ENCODE peak calls at places on chromosomes 16 and 17, in nine cellular contexts. K is neural progenitor cell, E is OCI-LY7, Z is GM23248, L is MM.1S, W is GM23338, D is HCT116, F is PC-3, C is SK-N-SH. Q is an unnamed sample.

GRCh38 chr16:89013692-89014455 is 36.9 kb upstream of the CBFA2T3 start:
- DNase-seq in L (no peak), C (no peak), Z (no peak), E (no peak), D (no peak), F (no peak), W (no peak), K (no peak), Q (no peak)

GRCh38 chr16:7364054-7364407 is 31.4 kb downstream of the RBFOX1 start:
- DNase-seq in L (no peak), E (no peak), F (no peak), Z (no peak), W (no peak), D (no peak), K (no peak), C (peak), Q (peak)

GRCh38 chr16:1775006-1775845 is 2.3 kb upstream of the MRPS34 start:
- DNase-seq in K (no peak), W (no peak), C (no peak), L (no peak), F (no peak), D (no peak), E (no peak), Z (no peak), Q (no peak)

GRCh38 chr16:79947771-79948170 is 347.2 kb upstream of the MAF start:
- DNase-seq in L (peak), Z (no peak), E (no peak), W (no peak), D (no peak), K (no peak), C (no peak), F (no peak), Q (no peak)

GRCh38 chr16:1331712-1332617 is 1.5 kb upstream of the BAIAP3 start:
- DNase-seq in W (peak), L (peak), F (peak), C (peak), K (peak), E (peak), D (peak), Z (peak), Q (peak)

GRCh38 chr17:34413443-34414076 is 50.5 kb upstream of the CCL1 start:
- DNase-seq in D (no peak), E (no peak), K (no peak), W (no peak), C (no peak), L (no peak), F (no peak), Z (no peak), Q (no peak)

GRCh38 chr16:10376229-10376628 is 9.6 kb upstream of the ATF7IP2 start:
- DNase-seq in E (no peak), W (no peak), F (no peak), K (no peak), L (no peak), D (no peak), Z (no peak), C (no peak), Q (no peak)

GRCh38 chr17:2975469-2975958 is 87.9 kb downstream of the OR1D5 start:
- DNase-seq in F (peak), W (no peak), L (no peak), C (peak), K (no peak), D (peak), E (no peak), Z (no peak), Q (no peak)

GRCh38 chr17:20116683-20117309 is 107.6 kb downstream of the SPECC1 start:
- DNase-seq in Z (peak), W (peak), F (peak), L (peak), E (peak), D (peak), C (peak), K (peak), Q (peak)

GRCh38 chr16:4388275-4389021 is 16.8 kb downstream of the VASN start:
- DNase-seq in W (peak), D (no peak), E (no peak), Z (peak), F (no peak), C (no peak), L (no peak), K (no peak), Q (no peak)

GRCh38 chr17:43791589-43791988 is 11.4 kb downstream of the CFAP97D1 start:
- DNase-seq in W (peak), D (peak), Z (peak), E (peak), F (peak), K (peak), L (no peak), C (peak), Q (no peak)

GRCh38 chr16:68920349-68920748 is 77.0 kb downstream of the TANGO6 start:
- DNase-seq in Z (no peak), C (no peak), D (no peak), F (no peak), W (no peak), L (no peak), E (no peak), K (no peak), Q (no peak)

GRCh38 chr17:73293480-73293911 is 18.3 kb downstream of the CDC42EP4 start:
- DNase-seq in F (peak), E (no peak), L (no peak), K (no peak), D (peak), W (no peak), C (peak), Z (peak), Q (peak)

GRCh38 chr17:14559720-14560119 is 258.8 kb downstream of the HS3ST3B1 start:
- DNase-seq in C (no peak), F (no peak), K (no peak), W (no peak), Z (no peak), L (no peak), E (peak), D (no peak), Q (no peak)

GRCh38 chr16:16149710-16150116 is 73.6 kb downstream of the ABCC6 start:
- DNase-seq in F (no peak), L (no peak), E (no peak), D (no peak), Z (no peak), K (no peak), W (no peak), C (no peak), Q (no peak)

GRCh38 chr16:16148755-16149154 is 74.5 kb downstream of the ABCC6 start:
- DNase-seq in C (no peak), Z (no peak), W (no peak), K (no peak), F (no peak), E (no peak), L (no peak), D (no peak), Q (no peak)

GRCh38 chr16:16151315-16151714 is 72.0 kb downstream of the ABCC6 start:
- DNase-seq in C (no peak), E (no peak), F (peak), D (no peak), W (no peak), L (no peak), K (no peak), Z (peak), Q (no peak)

GRCh38 chr16:16150878-16151152 is 72.5 kb downstream of the ABCC6 start:
- DNase-seq in D (no peak), F (no peak), W (no peak), L (no peak), C (no peak), Z (no peak), K (no peak), E (no peak), Q (no peak)

DNA sequence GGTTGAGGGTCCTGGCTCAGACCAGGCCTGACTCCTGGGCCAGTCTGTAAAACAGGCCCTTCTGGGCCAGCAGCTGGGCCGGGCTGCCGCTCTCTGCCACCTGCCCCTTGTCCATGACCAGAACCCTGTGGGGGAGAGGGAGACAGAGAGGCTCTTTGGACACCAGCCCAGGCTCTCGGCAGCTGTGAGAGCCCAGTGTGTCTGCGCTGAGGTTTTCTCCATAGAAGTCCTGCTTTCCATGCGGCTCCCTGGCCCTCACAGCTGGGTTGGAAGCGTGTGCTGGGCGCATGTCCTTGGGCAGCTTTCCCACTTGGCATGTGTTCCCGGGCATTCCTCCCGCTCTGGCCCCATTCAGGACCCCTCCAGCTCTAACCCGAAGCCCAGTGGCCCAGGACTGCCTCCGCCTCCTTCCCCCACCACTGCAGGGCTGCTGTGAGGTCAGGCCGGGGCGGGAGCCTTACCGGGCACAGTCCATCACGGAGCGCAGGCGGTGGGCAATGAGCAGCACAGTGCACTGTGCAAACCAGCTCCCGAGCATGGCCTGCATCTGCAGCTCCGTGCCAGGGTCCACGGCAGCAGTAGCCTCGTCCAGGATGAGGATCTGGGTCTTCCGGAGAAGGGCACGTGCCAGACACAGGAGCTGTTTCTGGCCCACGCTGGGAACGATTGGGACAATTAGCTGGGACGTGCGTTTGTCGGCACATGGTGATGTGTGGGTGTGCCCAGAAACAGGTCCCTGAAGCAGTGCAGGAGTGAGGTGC is 73.0 kb downstream of the ABCC6 start:
- DNase-seq in F (no peak), D (no peak), Z (peak), L (no peak), C (peak), K (no peak), W (peak), E (no peak), Q (peak)
- TF ChIP-seq EZH2phosphoT487 in F (no peak), D (no peak), Z (no peak), L (no peak), C (no peak), K (no peak), W (no peak), E (no peak), Q (no peak)

DNA sequence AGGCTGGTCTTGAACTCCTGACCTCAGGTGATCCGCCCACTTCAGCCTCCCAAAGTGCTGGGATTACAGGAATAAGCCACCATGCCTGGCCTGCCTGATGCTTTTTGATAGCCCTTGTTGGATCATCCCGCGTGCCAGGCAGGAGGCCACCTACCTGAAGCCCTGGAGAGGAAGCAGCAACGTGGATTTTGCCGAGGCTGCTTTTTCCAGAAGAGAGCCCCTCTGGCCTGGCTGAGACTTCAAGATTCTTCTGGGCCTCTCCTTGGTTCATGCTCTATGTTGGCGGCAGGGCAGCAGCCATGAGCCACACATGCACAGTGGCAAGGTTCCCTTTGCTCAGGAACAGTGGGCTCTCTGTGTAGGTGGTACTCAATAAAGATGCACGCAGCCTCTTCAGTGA is 11.5 kb downstream of the KATNB1 start:
- DNase-seq in K (no peak), D (no peak), F (no peak), Z (no peak), E (no peak), W (no peak), C (no peak), L (no peak), Q (no peak)
- TF ChIP-seq EZH2phosphoT487 in K (no peak), D (no peak), F (no peak), Z (no peak), E (no peak), W (no peak), C (no peak), L (no peak), Q (no peak)

GRCh38 chr16:77336637-77337036 is 98.2 kb downstream of the ADAMTS18 start:
- DNase-seq in C (no peak), W (peak), L (no peak), E (no peak), Z (peak), F (no peak), D (no peak), K (peak), Q (no peak)
- TF ChIP-seq EZH2phosphoT487 in C (no peak), W (no peak), L (no peak), E (no peak), Z (no peak), F (no peak), D (no peak), K (peak), Q (no peak)

GRCh38 chr16:75193265-75193650 is 13.7 kb downstream of the CTRB2 start:
- DNase-seq in Z (no peak), L (no peak), C (no peak), D (no peak), E (no peak), K (no peak), F (no peak), W (no peak), Q (no peak)

GRCh38 chr16:75195811-75196790 is 10.9 kb downstream of the CTRB2 start:
- DNase-seq in F (no peak), E (no peak), L (no peak), D (no peak), Z (no peak), K (no peak), C (no peak), W (no peak), Q (no peak)

GRCh38 chr16:75196826-75197225 is 10.1 kb downstream of the CTRB2 start:
- DNase-seq in C (no peak), L (no peak), Z (no peak), K (no peak), W (no peak), D (no peak), F (no peak), E (no peak), Q (no peak)

GRCh38 chr16:75192606-75193264 is 14.2 kb downstream of the CTRB2 start:
- DNase-seq in D (no peak), C (no peak), E (no peak), K (no peak), W (no peak), F (peak), Z (no peak), L (no peak), Q (no peak)

DNA sequence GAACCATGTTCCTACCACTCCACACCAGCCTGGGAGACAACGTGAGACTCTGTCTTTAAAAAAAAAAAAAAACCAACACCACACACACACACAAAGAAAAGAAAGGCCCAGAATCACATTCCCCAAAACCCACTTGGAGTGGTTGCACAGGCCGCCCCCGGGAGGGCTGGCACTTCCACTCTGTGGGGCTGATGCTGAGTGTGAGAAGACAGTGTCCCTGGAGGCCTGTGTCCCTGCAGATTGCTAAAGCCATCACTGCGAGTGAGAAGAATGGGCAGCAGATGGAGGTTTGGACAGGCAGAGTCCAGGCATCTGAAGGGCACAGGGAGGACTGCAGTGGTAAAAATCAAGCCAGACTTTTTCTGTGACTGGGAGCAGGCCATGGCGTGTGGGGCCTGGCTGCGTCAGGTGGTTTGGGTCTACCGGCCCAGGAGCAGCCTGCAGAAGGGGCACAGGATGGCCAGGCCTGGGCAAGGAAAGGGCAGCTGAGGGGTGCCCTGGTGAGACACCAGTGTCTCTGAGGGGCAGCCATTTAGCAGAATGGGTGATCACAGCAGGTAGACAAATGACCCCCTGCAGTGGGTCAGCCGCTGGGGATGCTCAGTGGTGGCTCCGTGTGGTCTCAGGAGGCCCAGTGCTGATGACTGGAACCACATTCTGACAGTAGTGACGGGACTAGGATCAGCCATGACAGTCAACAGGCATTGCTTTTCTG is 13.1 kb downstream of the CTRB2 start:
- DNase-seq in L (no peak), F (no peak), D (no peak), K (no peak), Z (no peak), C (no peak), E (no peak), W (no peak), Q (no peak)
- TF ChIP-seq EZH2phosphoT487 in L (no peak), F (no peak), D (no peak), K (no peak), Z (no peak), C (no peak), E (no peak), W (no peak), Q (no peak)

GRCh38 chr16:2815299-2815771 is 1.7 kb upstream of the PRSS21 start:
- DNase-seq in W (no peak), F (no peak), C (no peak), D (no peak), Z (no peak), K (no peak), L (no peak), E (no peak), Q (no peak)

GRCh38 chr16:2816751-2817495 is at the start of gene PRSS21:
- DNase-seq in C (no peak), L (no peak), D (no peak), E (peak), K (no peak), F (no peak), Z (no peak), W (peak), Q (no peak)

GRCh38 chr16:2817496-2818277 is 650 bp downstream of the PRSS21 start:
- DNase-seq in L (no peak), W (no peak), E (peak), D (no peak), C (no peak), K (no peak), F (no peak), Z (no peak), Q (no peak)

GRCh38 chr16:2813661-2814288 is 3.3 kb upstream of the PRSS21 start:
- DNase-seq in C (no peak), E (no peak), F (no peak), L (no peak), K (no peak), W (no peak), D (no peak), Z (no peak), Q (no peak)

DNA sequence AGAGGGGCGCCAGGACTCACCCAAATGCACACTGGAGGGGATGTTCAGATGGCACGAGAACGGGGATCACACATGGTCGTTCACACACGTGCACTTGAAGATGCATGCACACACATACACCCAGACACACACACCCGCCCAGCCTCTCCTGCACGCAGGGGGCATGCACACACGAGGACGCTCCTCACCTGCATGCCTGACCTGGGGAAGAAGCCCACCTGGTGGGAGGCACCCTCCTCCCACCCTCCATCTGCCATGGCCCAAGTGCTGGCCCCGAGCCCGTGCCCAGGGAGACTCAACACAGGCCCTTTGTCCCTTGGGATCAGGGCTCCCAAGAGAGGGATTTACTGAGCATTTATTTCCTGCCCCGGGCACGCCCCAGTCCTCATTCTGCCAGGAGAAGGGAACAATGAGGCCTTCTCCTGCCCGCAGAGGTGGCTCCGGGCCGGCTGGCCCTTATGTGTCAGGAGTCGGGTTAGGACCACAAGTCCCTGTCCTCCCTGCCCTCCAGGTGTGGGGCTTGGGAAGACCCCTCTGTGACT is 2.2 kb upstream of the PRSS21 start:
- DNase-seq in K (no peak), L (no peak), Z (no peak), W (no peak), F (no peak), C (no peak), E (no peak), D (no peak), Q (no peak)
- TF ChIP-seq EZH2phosphoT487 in K (no peak), L (no peak), Z (no peak), W (no peak), F (no peak), C (no peak), E (no peak), D (no peak), Q (no peak)

DNA sequence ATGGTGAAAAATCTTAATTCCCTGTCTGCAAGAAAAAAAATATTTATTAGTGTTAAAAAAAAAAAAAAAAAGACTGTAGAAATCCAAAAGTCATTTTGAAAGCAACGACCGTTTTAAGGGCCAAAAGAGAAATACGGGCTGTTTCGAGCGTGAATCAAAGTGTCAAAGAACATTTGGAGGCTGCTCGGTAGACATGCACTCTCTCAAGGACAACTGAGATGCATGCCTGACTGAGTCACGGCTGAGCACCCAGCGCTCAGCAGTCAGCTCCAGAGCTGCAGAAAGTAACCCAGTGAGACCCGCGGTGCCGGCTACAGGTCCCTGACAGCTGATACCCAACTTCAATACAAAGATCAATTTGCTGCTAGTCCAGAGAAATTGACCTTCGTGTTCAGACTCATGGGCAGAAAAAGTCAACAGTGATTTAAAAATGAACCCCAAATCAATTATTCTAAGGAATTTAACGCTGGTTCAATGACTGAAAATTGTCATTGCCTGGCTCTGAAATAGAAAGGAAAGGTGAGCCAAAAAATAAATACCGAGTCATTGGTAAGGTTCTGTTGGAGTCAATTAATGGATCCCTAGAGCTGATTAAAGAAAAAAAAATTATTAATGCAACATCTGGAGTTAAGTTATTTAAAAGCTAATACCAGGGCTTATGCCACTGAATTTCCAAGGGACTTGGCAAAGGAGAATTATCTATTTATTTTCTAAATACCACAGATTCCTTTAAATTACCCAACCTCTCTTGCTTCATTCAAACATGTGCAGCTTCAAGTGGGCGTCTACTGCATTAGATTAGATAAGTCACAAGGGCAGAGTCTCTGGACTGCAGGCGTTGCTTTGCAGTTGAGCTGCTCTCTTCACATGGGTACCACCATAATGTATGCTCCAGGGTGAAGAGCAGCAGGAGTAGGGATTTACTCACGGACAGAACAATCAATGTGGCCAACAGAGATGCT is 214.7 kb downstream of the STX8 start:
- DNase-seq in K (no peak), D (no peak), Z (peak), F (peak), C (no peak), E (no peak), L (no peak), W (no peak), Q (peak)
- TF ChIP-seq EZH2phosphoT487 in K (no peak), D (no peak), Z (no peak), F (no peak), C (no peak), E (no peak), L (no peak), W (no peak), Q (no peak)

GRCh38 chr17:80036715-80037477 is 454 bp downstream of the CCDC40 start:
- DNase-seq in F (peak), C (peak), D (no peak), E (no peak), L (no peak), K (peak), Z (peak), W (peak), Q (peak)
- TF ChIP-seq EZH2phosphoT487 in F (no peak), C (no peak), D (no peak), E (no peak), L (no peak), K (no peak), Z (no peak), W (no peak), Q (no peak)